ENCODE peak calls at places on chromosomes 2 and 18, in seven cellular contexts. U is substantia nigra; X is epithelial cell of prostate; O is cardiac fibroblast; G is ELF-1; L is stimulated activated CD8-positive, alpha-beta memory T cell treated with anti-CD3 and anti-CD28 coated beads, Interleukin-15, amount 100 ng/mL, for 48 hours; N is NCI-H524. D is an unnamed sample.

GRCh38 chr2:134290363-134290762 is 36.5 kb downstream of the MGAT5 start:
- DNase-seq in U (no peak), X (no peak), O (no peak), G (no peak), L (no peak), N (no peak), D (peak)

GRCh38 chr2:144137705-144138428 is 382.1 kb downstream of the ZEB2 start:
- DNase-seq in U (no peak), X (no peak), O (no peak), G (no peak), L (no peak), N (no peak), D (no peak)

GRCh38 chr2:33238111-33238510 is 238.3 kb upstream of the RASGRP3 start:
- DNase-seq in U (no peak), X (no peak), O (peak), G (no peak), L (no peak), N (no peak), D (no peak)

GRCh38 chr18:31618801-31619200 is 27.1 kb downstream of the TTR start:
- DNase-seq in U (no peak), X (no peak), O (no peak), G (no peak), L (no peak), N (no peak), D (no peak)

GRCh38 chr2:96800762-96801463 is 15.2 kb upstream of the CNNM3 start:
- DNase-seq in U (peak), X (peak), O (peak), G (peak), L (peak), N (peak), D (peak)

GRCh38 chr2:8154936-8155335 is 526.9 kb upstream of the ID2 start:
- DNase-seq in U (no peak), X (peak), O (no peak), G (no peak), L (peak), N (no peak), D (no peak)

GRCh38 chr2:155190342-155190741 is 491.8 kb downstream of the KCNJ3 start:
- DNase-seq in U (no peak), X (no peak), O (no peak), G (no peak), L (no peak), N (no peak), D (no peak)

GRCh38 chr2:180125245-180125962 is 118.3 kb upstream of the CWC22 start:
- DNase-seq in U (peak), X (peak), O (peak), G (peak), L (peak), N (peak), D (peak)

GRCh38 chr2:229740279-229740678 is 25.9 kb upstream of the DNER start:
- DNase-seq in U (no peak), X (no peak), O (no peak), G (no peak), L (no peak), N (no peak), D (no peak)

GRCh38 chr2:120238728-120239487 is 13.7 kb upstream of the RALB start:
- DNase-seq in U (no peak), X (no peak), O (peak), G (no peak), L (no peak), N (no peak), D (no peak)

GRCh38 chr2:9813312-9814128 is 29.8 kb upstream of the TAF1B start:
- DNase-seq in U (peak), X (no peak), O (peak), G (peak), L (peak), N (no peak), D (peak)

GRCh38 chr2:124080281-124081153 is 55.4 kb downstream of the CNTNAP5 start:
- DNase-seq in U (no peak), X (no peak), O (no peak), G (no peak), L (no peak), N (no peak), D (no peak)

GRCh38 chr2:8872821-8873432 is 35.5 kb upstream of the KIDINS220 start:
- DNase-seq in U (no peak), X (no peak), O (peak), G (no peak), L (no peak), N (peak), D (peak)

GRCh38 chr18:39635966-39636365 is 2070.4 kb upstream of the CELF4 start:
- DNase-seq in U (no peak), X (no peak), O (peak), G (no peak), L (no peak), N (no peak), D (no peak)